ENCODE peak calls at places on chromosomes 6 and 20, in four cellular contexts. H is A549, K is H1, I is HepG2. B is an unnamed sample. For H3K9me3, the result is how much of the 10 kb centered on the place peaks cover.

GRCh38 chr6:39053016-39053595 is 4.5 kb downstream of the GLP1R start:
- DNase-seq in K (no peak), H (no peak), I (no peak), B (no peak)

GRCh38 chr20:36885355-36885754 is 9.4 kb downstream of the TLDC2 start:
- DNase-seq in H (peak), I (no peak), K (no peak), B (no peak)

GRCh38 chr6:155026366-155027045 is 31.4 kb downstream of the TIAM2 start:
- DNase-seq in I (peak), K (peak), H (peak), B (peak)

GRCh38 chr20:39853664-39854063 is 835.4 kb downstream of the MAFB start:
- DNase-seq in I (no peak), H (no peak), K (peak), B (no peak)

GRCh38 chr6:157143885-157144795 is 179.2 kb downstream of the TMEM242 start:
- DNase-seq in I (no peak), K (no peak), H (no peak), B (peak)

GRCh38 chr6:89644864-89645263 is 6.3 kb upstream of the LYRM2 start:
- DNase-seq in I (no peak), H (no peak), K (no peak), B (no peak)

GRCh38 chr20:12723811-12724210 is 285.0 kb upstream of the SPTLC3 start:
- DNase-seq in I (no peak), K (no peak), H (no peak), B (no peak)

GRCh38 chr6:14189122-14189521 is 71.5 kb downstream of the CD83 start:
- DNase-seq in I (no peak), H (no peak), K (no peak), B (no peak)

GRCh38 chr20:56870271-56870670 is 241.2 kb downstream of the TFAP2C start:
- DNase-seq in I (no peak), H (no peak), K (no peak), B (no peak)

GRCh38 chr20:7362601-7363000 is 577.7 kb downstream of the HAO1 start:
- DNase-seq in H (no peak), K (no peak), I (no peak), B (peak)

GRCh38 chr6:69487688-69488087 is 309.1 kb downstream of the LMBRD1 start:
- DNase-seq in H (no peak), I (no peak), K (no peak), B (no peak)

GRCh38 chr20:63139369-63139768 is 76.6 kb downstream of the YTHDF1 start:
- DNase-seq in K (no peak), H (no peak), I (no peak), B (no peak)

GRCh38 chr6:11551053-11551452 is 13.5 kb downstream of the TMEM170B start:
- DNase-seq in H (no peak), K (no peak), I (no peak), B (no peak)

GRCh38 chr6:149482542-149483261 is 2.1 kb downstream of the ZC3H12D start:
- DNase-seq in I (no peak), K (no peak), H (no peak), B (no peak)

GRCh38 chr20:41314386-41314785 is 3.1 kb downstream of the ZHX3 start:
- DNase-seq in I (no peak), H (no peak), K (no peak), B (no peak)

GRCh38 chr6:132132420-132132819 is 181.2 kb upstream of the CCN2 start:
- DNase-seq in I (no peak), H (no peak), K (no peak), B (peak)

GRCh38 chr6:132132911-132133639 is 181.9 kb upstream of the CCN2 start:
- DNase-seq in I (no peak), H (no peak), K (no peak), B (peak)

GRCh38 chr6:132130530-132131298 is 179.5 kb upstream of the CCN2 start:
- DNase-seq in I (no peak), H (no peak), K (no peak), B (peak)

GRCh38 chr6:132131351-132131750 is 180.2 kb upstream of the CCN2 start:
- DNase-seq in K (no peak), H (no peak), I (no peak), B (no peak)

DNA sequence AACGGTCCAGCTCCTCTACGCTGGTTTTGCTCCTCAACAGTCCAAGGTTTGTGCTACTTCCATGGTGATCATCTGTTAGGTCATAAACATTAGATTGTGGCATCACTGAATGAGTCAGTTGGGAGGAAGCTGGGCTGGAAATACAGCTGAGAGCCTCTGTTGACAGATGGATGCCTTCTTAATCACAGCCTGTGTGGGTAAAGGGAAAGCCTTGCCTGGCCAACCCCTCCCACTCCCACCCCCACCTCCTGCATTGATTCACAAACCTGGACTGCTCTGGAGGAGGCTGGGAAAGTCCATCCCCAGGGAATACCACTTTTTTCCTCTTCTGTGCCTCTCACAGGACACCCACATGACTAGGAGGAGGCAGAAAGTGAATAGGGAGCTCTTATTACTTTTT is 180.6 kb upstream of the CCN2 start:
- DNase-seq in I (peak), K (no peak), H (peak), B (peak)
- TF ChIP-seq JUN in I (no peak), K (no peak), H (no peak), B (peak)

DNA sequence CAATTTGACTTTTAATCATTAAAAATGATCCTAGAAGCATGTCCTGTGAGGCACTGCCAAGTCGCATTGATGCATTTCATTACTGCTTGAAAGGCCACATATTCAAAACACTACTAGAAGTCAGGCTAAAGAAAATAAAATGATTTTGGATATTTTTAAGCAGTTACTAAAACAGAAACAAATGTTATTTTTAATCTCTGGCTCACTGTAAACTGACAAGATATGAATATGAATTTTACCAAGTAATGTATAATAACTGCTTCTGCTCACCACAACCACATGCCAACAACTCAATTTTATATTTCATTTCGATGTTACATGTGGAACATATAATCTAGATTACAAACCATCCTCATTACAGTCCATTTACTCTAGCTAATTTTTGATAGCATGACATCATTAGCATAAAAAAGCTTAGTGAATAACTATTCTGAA is 90.6 kb downstream of the ATXN1 start:
- DNase-seq in H (no peak), K (no peak), I (no peak), B (no peak)
- H3K27ac ChIP-seq in H (peak), K (no peak), I (peak), B (no peak)

GRCh38 chr6:357261-357790 is 34.2 kb upstream of the IRF4 start:
- DNase-seq in I (no peak), H (no peak), K (no peak), B (no peak)

GRCh38 chr6:355373-355772 is 36.2 kb upstream of the IRF4 start:
- DNase-seq in H (no peak), I (no peak), K (no peak), B (no peak)

GRCh38 chr6:356828-357251 is 34.7 kb upstream of the IRF4 start:
- DNase-seq in I (no peak), H (no peak), K (no peak), B (no peak)

GRCh38 chr6:354631-355280 is 36.8 kb upstream of the IRF4 start:
- DNase-seq in I (no peak), H (no peak), K (no peak), B (no peak)

GRCh38 chr6:355809-356208 is 35.7 kb upstream of the IRF4 start:
- DNase-seq in I (no peak), K (no peak), H (no peak), B (no peak)
- H3K9me3 ChIP-seq in I (under half), K (half or more), H (under half), B (under half)

DNA sequence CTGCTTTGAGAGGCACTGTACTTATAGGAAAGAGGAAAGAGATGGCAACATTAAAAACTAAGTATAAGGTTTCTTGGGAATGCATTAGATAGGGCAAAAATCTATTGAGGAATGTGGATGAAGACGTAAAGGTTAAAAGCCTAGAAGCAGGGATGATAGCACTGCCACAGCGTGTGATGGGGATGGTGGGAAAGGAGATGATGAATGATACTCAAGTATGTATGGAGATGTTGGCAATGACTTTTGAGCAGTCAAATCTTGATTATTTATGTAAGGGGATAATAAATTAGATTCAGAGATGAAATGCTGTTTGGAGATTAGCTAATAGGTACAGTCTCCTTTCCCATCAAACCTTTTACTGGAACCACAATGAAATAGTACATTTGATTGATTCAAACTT is 432.8 kb downstream of the GRIK2 start:
- DNase-seq in I (no peak), H (no peak), K (no peak), B (no peak)
- TF ChIP-seq JUN in I (no peak), H (no peak), K (no peak), B (no peak)

B was measured in endothelial cell of umbilical vein.